ENCODE peak calls at places on chromosomes 6 and 20, in eight cellular contexts. J is endothelial cell; S is uterus; O is germinal center; H is kidney tubule cell; A is GM04504; I is IMR-90; C is stimulated activated naive CD4-positive, alpha-beta T cell treated with Interleukin-2 at 50 U/mL for 16 hours. T is an unnamed sample.

GRCh38 chr6:107666084-107666981 is 157.8 kb downstream of the SCML4 start:
- DNase-seq in J (no peak), O (no peak), A (no peak), I (peak), C (no peak), H (no peak), S (no peak), T (peak)

GRCh38 chr6:33430991-33431879 is 11.4 kb downstream of the SYNGAP1 start:
- DNase-seq in H (peak), C (peak), S (peak), A (no peak), O (peak), J (peak), I (peak), T (peak)

GRCh38 chr6:34680802-34681515 is 15.6 kb downstream of the ILRUN start:
- DNase-seq in A (no peak), C (no peak), H (peak), S (no peak), J (no peak), I (peak), O (no peak), T (no peak)

GRCh38 chr6:150207931-150208570 is 65.2 kb downstream of the PPP1R14C start:
- DNase-seq in C (no peak), S (no peak), I (peak), A (no peak), H (peak), J (no peak), O (no peak), T (no peak)

GRCh38 chr20:58231678-58232077 is 3.2 kb upstream of the ANKRD60 start:
- DNase-seq in H (no peak), S (no peak), J (no peak), A (no peak), O (no peak), C (no peak), I (peak), T (no peak)

GRCh38 chr6:137044366-137045220 is at the start of gene IL20RA:
- DNase-seq in H (peak), A (no peak), C (no peak), J (peak), I (no peak), S (peak), O (peak), T (peak)

GRCh38 chr6:13012977-13013680 is 296.6 kb downstream of the PHACTR1 start:
- DNase-seq in J (peak), O (no peak), S (no peak), A (no peak), H (no peak), C (no peak), I (no peak), T (peak)

GRCh38 chr20:1075564-1075963 is 42.8 kb upstream of the PSMF1 start:
- DNase-seq in A (no peak), O (no peak), I (no peak), C (no peak), S (no peak), J (no peak), H (peak), T (no peak)

GRCh38 chr6:83536034-83536646 is 23.8 kb downstream of the PRSS35 start:
- DNase-seq in J (peak), I (peak), O (peak), C (peak), S (no peak), A (no peak), H (peak), T (no peak)

GRCh38 chr6:158388727-158389126 is 76.5 kb downstream of the TULP4 start:
- DNase-seq in J (no peak), C (no peak), O (no peak), A (no peak), H (no peak), S (no peak), I (no peak), T (no peak)

GRCh38 chr6:166365221-166365620 is 17.5 kb downstream of the MPC1 start:
- DNase-seq in A (no peak), C (no peak), I (peak), O (no peak), S (no peak), H (no peak), J (no peak), T (no peak)

GRCh38 chr6:30781697-30782424 is 37.5 kb upstream of the IER3 start:
- DNase-seq in C (no peak), O (no peak), H (peak), A (peak), J (no peak), I (peak), S (peak), T (peak)

GRCh38 chr20:63829943-63830820 is 882 bp downstream of the ZBTB46 start:
- DNase-seq in J (no peak), S (no peak), I (peak), H (no peak), C (no peak), O (no peak), A (no peak), T (no peak)

GRCh38 chr20:48625136-48625900 is 202.5 kb downstream of the PREX1 start:
- DNase-seq in H (no peak), I (no peak), C (no peak), O (no peak), J (no peak), A (no peak), S (no peak), T (no peak)

GRCh38 chr6:27867051-27867940 is 44.9 kb downstream of the OR2B2 start:
- DNase-seq in S (peak), A (no peak), C (peak), I (peak), O (peak), J (peak), H (peak), T (peak)

GRCh38 chr6:110102411-110102810 is 77.1 kb downstream of the WASF1 start:
- DNase-seq in H (no peak), I (no peak), O (no peak), J (no peak), S (no peak), A (no peak), C (no peak), T (no peak)

GRCh38 chr6:116316772-116317467 is 37.2 kb upstream of the TSPYL1 start:
- DNase-seq in J (no peak), O (no peak), S (no peak), C (no peak), H (no peak), I (no peak), A (no peak), T (peak)

GRCh38 chr6:72579865-72580264 is 42.0 kb upstream of the KCNQ5 start:
- DNase-seq in A (no peak), H (no peak), C (no peak), S (no peak), J (no peak), O (no peak), I (no peak), T (no peak)

GRCh38 chr6:96841241-96841824 is 4.1 kb upstream of the GPR63 start:
- DNase-seq in O (no peak), H (no peak), J (no peak), S (no peak), I (no peak), A (no peak), C (no peak), T (no peak)

GRCh38 chr20:35901678-35902544 is 52.4 kb downstream of the SCAND1 start:
- DNase-seq in A (peak), I (peak), O (no peak), C (no peak), S (no peak), J (no peak), H (peak), T (no peak)

GRCh38 chr6:40355532-40355931 is 231.6 kb downstream of the LRFN2 start:
- DNase-seq in A (no peak), C (no peak), I (no peak), S (no peak), O (no peak), H (no peak), J (no peak), T (no peak)

GRCh38 chr20:35680464-35681183 is 15.9 kb upstream of the CPNE1 start:
- DNase-seq in S (no peak), J (no peak), O (peak), A (no peak), C (no peak), I (no peak), H (no peak), T (no peak)

GRCh38 chr20:1946442-1946761 is 47.5 kb downstream of the PDYN start:
- DNase-seq in C (no peak), A (no peak), H (no peak), I (no peak), O (no peak), J (no peak), S (no peak), T (no peak)

GRCh38 chr6:37182736-37183590 is 13.0 kb downstream of the PIM1 start:
- DNase-seq in I (no peak), S (no peak), J (no peak), H (no peak), A (no peak), O (peak), C (peak), T (no peak)

GRCh38 chr20:46699651-46700359 is 9.6 kb upstream of the SLC2A10 start:
- DNase-seq in H (peak), A (no peak), S (no peak), I (peak), J (no peak), C (no peak), O (no peak), T (no peak)

GRCh38 chr6:72999995-73000394 is 225.3 kb downstream of the KHDC1L start:
- DNase-seq in C (no peak), J (no peak), S (no peak), O (no peak), H (no peak), I (no peak), A (no peak), T (no peak)

T was measured in psoas muscle.